ENCODE peak calls at places on chromosomes 16 and 17, in ten cellular contexts. One of them, this sample, is unnamed.
A peak's percentile ranks its signal among the peaks of the same experiment; 100 is the strongest.

GRCh38 chr17:1972429-1973160 is 52.5 kb downstream of the RTN4RL1 start:
- DNase-seq in transverse colon: no peak
- DNase-seq in upper lobe of left lung: no peak
- DNase-seq in gastrocnemius medialis: no peak
- DNase-seq in A549: no peak
- DNase-seq in NB4: peak; percentile 11
- DNase-seq in stomach: no peak
- DNase-seq in lower leg skin: no peak
- DNase-seq in adrenal gland: no peak
- DNase-seq in H54: no peak
- DNase-seq in this sample: no peak

GRCh38 chr17:29557717-29558116 is 9.1 kb downstream of the ABHD15 start:
- DNase-seq in transverse colon: no peak
- DNase-seq in upper lobe of left lung: no peak
- DNase-seq in gastrocnemius medialis: no peak
- DNase-seq in A549: no peak
- DNase-seq in NB4: no peak
- DNase-seq in stomach: no peak
- DNase-seq in lower leg skin: no peak
- DNase-seq in adrenal gland: no peak
- DNase-seq in H54: no peak
- DNase-seq in this sample: no peak

GRCh38 chr17:33494156-33494555 is 201.1 kb upstream of the ASIC2 start:
- DNase-seq in transverse colon: no peak
- DNase-seq in upper lobe of left lung: no peak
- DNase-seq in gastrocnemius medialis: no peak
- DNase-seq in A549: no peak
- DNase-seq in NB4: no peak
- DNase-seq in stomach: no peak
- DNase-seq in lower leg skin: no peak
- DNase-seq in adrenal gland: peak; percentile 30
- DNase-seq in H54: no peak
- DNase-seq in this sample: no peak

GRCh38 chr17:45775576-45776011 is 8.5 kb upstream of the CRHR1 start:
- DNase-seq in transverse colon: peak; percentile 18
- DNase-seq in upper lobe of left lung: peak; percentile 75
- DNase-seq in gastrocnemius medialis: no peak
- DNase-seq in A549: no peak
- DNase-seq in NB4: no peak
- DNase-seq in stomach: peak; percentile 86
- DNase-seq in lower leg skin: no peak
- DNase-seq in adrenal gland: peak; percentile 80
- DNase-seq in H54: no peak
- DNase-seq in this sample: no peak

GRCh38 chr17:79294459-79295071 is 219.9 kb downstream of the ENGASE start:
- DNase-seq in transverse colon: peak; percentile 48
- DNase-seq in upper lobe of left lung: peak; percentile 83
- DNase-seq in gastrocnemius medialis: no peak
- DNase-seq in A549: peak; percentile 49
- DNase-seq in NB4: peak; percentile 56
- DNase-seq in stomach: peak; percentile 57
- DNase-seq in lower leg skin: no peak
- DNase-seq in adrenal gland: peak; percentile 73
- DNase-seq in H54: no peak
- DNase-seq in this sample: peak; percentile 51

GRCh38 chr17:35212668-35213067 is 18.5 kb upstream of the SLC35G3 start:
- DNase-seq in transverse colon: no peak
- DNase-seq in upper lobe of left lung: no peak
- DNase-seq in gastrocnemius medialis: no peak
- DNase-seq in A549: no peak
- DNase-seq in NB4: no peak
- DNase-seq in stomach: no peak
- DNase-seq in lower leg skin: no peak
- DNase-seq in adrenal gland: no peak
- DNase-seq in H54: no peak
- DNase-seq in this sample: no peak

GRCh38 chr16:23877107-23878070 is 41.6 kb downstream of the PRKCB start:
- DNase-seq in transverse colon: no peak
- DNase-seq in upper lobe of left lung: no peak
- DNase-seq in gastrocnemius medialis: no peak
- DNase-seq in A549: peak; percentile 12
- DNase-seq in NB4: peak; percentile 52
- DNase-seq in stomach: no peak
- DNase-seq in lower leg skin: no peak
- DNase-seq in adrenal gland: no peak
- DNase-seq in H54: no peak
- DNase-seq in this sample: no peak

GRCh38 chr17:50269477-50270429 is 4.5 kb upstream of the TMEM92 start:
- DNase-seq in transverse colon: peak; percentile 73
- DNase-seq in upper lobe of left lung: no peak
- DNase-seq in gastrocnemius medialis: peak; percentile 15
- DNase-seq in A549: peak; percentile 79
- DNase-seq in NB4: peak; percentile 61
- DNase-seq in stomach: peak; percentile 76
- DNase-seq in lower leg skin: peak; percentile 75
- DNase-seq in adrenal gland: peak; percentile 78
- DNase-seq in H54: peak; percentile 80
- DNase-seq in this sample: peak; percentile 66

GRCh38 chr17:66485272-66485947 is 183.0 kb downstream of the PRKCA start:
- DNase-seq in transverse colon: no peak
- DNase-seq in upper lobe of left lung: no peak
- DNase-seq in gastrocnemius medialis: no peak
- DNase-seq in A549: no peak
- DNase-seq in NB4: no peak
- DNase-seq in stomach: no peak
- DNase-seq in lower leg skin: no peak
- DNase-seq in adrenal gland: no peak
- DNase-seq in H54: no peak
- DNase-seq in this sample: no peak

GRCh38 chr16:1338119-1338730 is 4.8 kb downstream of the BAIAP3 start:
- DNase-seq in transverse colon: peak; percentile 70
- DNase-seq in upper lobe of left lung: peak; percentile 79
- DNase-seq in gastrocnemius medialis: no peak
- DNase-seq in A549: peak; percentile 52
- DNase-seq in NB4: peak; percentile 28
- DNase-seq in stomach: peak; percentile 78
- DNase-seq in lower leg skin: no peak
- DNase-seq in adrenal gland: no peak
- DNase-seq in H54: no peak
- DNase-seq in this sample: peak; percentile 48

GRCh38 chr17:31224366-31224765 is 72.7 kb downstream of the OMG start:
- DNase-seq in transverse colon: no peak
- DNase-seq in upper lobe of left lung: no peak
- DNase-seq in gastrocnemius medialis: no peak
- DNase-seq in A549: no peak
- DNase-seq in NB4: no peak
- DNase-seq in stomach: no peak
- DNase-seq in lower leg skin: no peak
- DNase-seq in adrenal gland: no peak
- DNase-seq in H54: no peak
- DNase-seq in this sample: peak; percentile 34

GRCh38 chr16:17416461-17417221 is 54.1 kb downstream of the XYLT1 start:
- DNase-seq in transverse colon: peak; percentile 60
- DNase-seq in upper lobe of left lung: no peak
- DNase-seq in gastrocnemius medialis: no peak
- DNase-seq in A549: no peak
- DNase-seq in NB4: peak; percentile 90
- DNase-seq in stomach: no peak
- DNase-seq in lower leg skin: peak; percentile 39
- DNase-seq in adrenal gland: peak; percentile 56
- DNase-seq in H54: no peak
- DNase-seq in this sample: no peak

DNA sequence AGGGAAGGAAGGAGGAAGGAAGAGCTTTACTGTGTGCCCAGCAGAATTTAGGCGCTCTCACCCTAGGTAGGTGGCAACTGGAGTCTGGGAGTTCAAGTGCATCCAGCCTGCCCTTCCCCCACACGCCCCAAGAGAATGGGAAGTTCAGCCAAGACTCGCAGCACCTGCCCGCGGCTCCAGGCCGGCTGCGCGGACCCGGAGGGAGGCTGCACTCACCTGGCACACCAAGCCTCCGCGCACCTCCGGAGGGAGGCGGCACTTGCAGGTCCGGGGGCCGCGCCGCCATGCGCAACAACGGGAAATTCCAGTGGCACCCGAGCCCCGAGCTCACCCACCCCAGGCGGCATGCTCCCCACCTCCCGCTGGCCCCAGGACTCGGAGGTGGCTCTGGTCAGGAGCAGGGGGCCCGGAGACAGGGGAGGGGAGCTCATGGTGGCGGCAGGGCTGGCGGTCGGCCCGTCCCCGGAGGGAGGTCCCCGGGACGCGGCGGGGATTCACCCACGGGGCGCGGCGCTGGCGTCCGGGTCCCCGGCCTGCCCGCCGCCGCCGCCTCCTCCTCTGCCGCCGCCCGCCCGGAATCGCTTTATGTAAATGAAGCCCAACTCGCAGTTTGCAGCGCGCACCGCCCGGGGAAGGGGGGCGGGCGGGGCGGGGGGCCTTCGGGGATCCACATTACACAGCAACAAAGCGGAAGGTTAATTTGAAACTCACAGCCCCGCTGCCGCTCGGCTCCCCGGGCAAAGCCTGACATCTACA is at the start of gene ZFHX3:
- DNase-seq in transverse colon: peak; percentile 79
- DNase-seq in upper lobe of left lung: peak; percentile 94
- DNase-seq in gastrocnemius medialis: peak; percentile 81
- DNase-seq in A549: peak; percentile 73
- DNase-seq in NB4: peak; percentile 81
- DNase-seq in stomach: peak; percentile 79
- DNase-seq in lower leg skin: peak; percentile 76
- DNase-seq in adrenal gland: peak; percentile 76
- DNase-seq in H54: no peak
- DNase-seq in this sample: peak; percentile 43
- TF ChIP-seq POLR2A in transverse colon: peak; percentile 44
- TF ChIP-seq POLR2A in upper lobe of left lung: peak; percentile 43
- TF ChIP-seq POLR2A in gastrocnemius medialis: peak; percentile 78
- TF ChIP-seq POLR2A in A549: no peak
- TF ChIP-seq POLR2A in NB4: no peak
- TF ChIP-seq POLR2A in stomach: no peak
- TF ChIP-seq POLR2A in lower leg skin: no peak
- TF ChIP-seq POLR2A in adrenal gland: peak; percentile 15
- TF ChIP-seq POLR2A in H54: peak; percentile 11
- TF ChIP-seq POLR2A in this sample: no peak

GRCh38 chr17:21166599-21167265 is 40.0 kb downstream of the DHRS7B start:
- DNase-seq in transverse colon: no peak
- DNase-seq in upper lobe of left lung: no peak
- DNase-seq in gastrocnemius medialis: no peak
- DNase-seq in A549: no peak
- DNase-seq in NB4: no peak
- DNase-seq in stomach: no peak
- DNase-seq in lower leg skin: no peak
- DNase-seq in adrenal gland: no peak
- DNase-seq in H54: no peak
- DNase-seq in this sample: no peak

GRCh38 chr17:21169496-21169895 is 42.7 kb downstream of the DHRS7B start:
- DNase-seq in transverse colon: no peak
- DNase-seq in upper lobe of left lung: no peak
- DNase-seq in gastrocnemius medialis: no peak
- DNase-seq in A549: no peak
- DNase-seq in NB4: no peak
- DNase-seq in stomach: no peak
- DNase-seq in lower leg skin: no peak
- DNase-seq in adrenal gland: no peak
- DNase-seq in H54: no peak
- DNase-seq in this sample: no peak

GRCh38 chr17:21165922-21166598 is 39.3 kb downstream of the DHRS7B start:
- DNase-seq in transverse colon: no peak
- DNase-seq in upper lobe of left lung: no peak
- DNase-seq in gastrocnemius medialis: peak; percentile 69
- DNase-seq in A549: no peak
- DNase-seq in NB4: no peak
- DNase-seq in stomach: no peak
- DNase-seq in lower leg skin: no peak
- DNase-seq in adrenal gland: no peak
- DNase-seq in H54: no peak
- DNase-seq in this sample: no peak

GRCh38 chr17:21168555-21168865 is 41.7 kb downstream of the DHRS7B start:
- DNase-seq in transverse colon: no peak
- DNase-seq in upper lobe of left lung: no peak
- DNase-seq in gastrocnemius medialis: no peak
- DNase-seq in A549: no peak
- DNase-seq in NB4: no peak
- DNase-seq in stomach: no peak
- DNase-seq in lower leg skin: no peak
- DNase-seq in adrenal gland: no peak
- DNase-seq in H54: no peak
- DNase-seq in this sample: no peak

GRCh38 chr17:21167303-21167702 is 40.5 kb downstream of the DHRS7B start:
- DNase-seq in transverse colon: no peak
- DNase-seq in upper lobe of left lung: no peak
- DNase-seq in gastrocnemius medialis: peak; percentile 58
- DNase-seq in A549: no peak
- DNase-seq in NB4: no peak
- DNase-seq in stomach: no peak
- DNase-seq in lower leg skin: no peak
- DNase-seq in adrenal gland: no peak
- DNase-seq in H54: no peak
- DNase-seq in this sample: no peak
- TF ChIP-seq POLR2A in transverse colon: no peak
- TF ChIP-seq POLR2A in upper lobe of left lung: no peak
- TF ChIP-seq POLR2A in gastrocnemius medialis: peak; percentile 81
- TF ChIP-seq POLR2A in A549: no peak
- TF ChIP-seq POLR2A in NB4: no peak
- TF ChIP-seq POLR2A in stomach: no peak
- TF ChIP-seq POLR2A in lower leg skin: no peak
- TF ChIP-seq POLR2A in adrenal gland: no peak
- TF ChIP-seq POLR2A in H54: no peak
- TF ChIP-seq POLR2A in this sample: no peak

DNA sequence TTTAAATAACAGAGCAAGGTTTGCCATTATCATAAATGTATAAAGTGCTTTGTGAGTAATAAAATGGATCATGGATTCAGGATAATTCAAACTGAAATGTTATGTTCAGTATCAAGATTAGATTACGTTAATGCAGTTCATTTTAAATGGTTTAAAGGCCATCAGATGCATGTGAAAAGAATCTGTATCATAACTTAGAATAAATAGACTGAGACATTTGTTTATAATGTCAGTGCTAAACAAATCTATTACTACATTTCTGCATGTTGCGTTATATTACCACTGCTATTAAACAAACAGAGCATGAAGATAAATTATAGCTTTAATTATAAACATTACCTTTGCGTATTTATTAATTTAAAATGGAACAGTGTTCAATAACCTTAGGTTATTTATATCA is 160.2 kb downstream of the TOX3 start:
- DNase-seq in transverse colon: no peak
- DNase-seq in upper lobe of left lung: no peak
- DNase-seq in gastrocnemius medialis: no peak
- DNase-seq in A549: no peak
- DNase-seq in NB4: no peak
- DNase-seq in stomach: no peak
- DNase-seq in lower leg skin: no peak
- DNase-seq in adrenal gland: no peak
- DNase-seq in H54: no peak
- DNase-seq in this sample: no peak
- TF ChIP-seq POLR2A in transverse colon: no peak
- TF ChIP-seq POLR2A in upper lobe of left lung: no peak
- TF ChIP-seq POLR2A in gastrocnemius medialis: no peak
- TF ChIP-seq POLR2A in A549: no peak
- TF ChIP-seq POLR2A in NB4: no peak
- TF ChIP-seq POLR2A in stomach: no peak
- TF ChIP-seq POLR2A in lower leg skin: no peak
- TF ChIP-seq POLR2A in adrenal gland: no peak
- TF ChIP-seq POLR2A in H54: no peak
- TF ChIP-seq POLR2A in this sample: no peak

GRCh38 chr17:38870259-38871165 is 654 bp downstream of the LASP1 start:
- DNase-seq in transverse colon: peak; percentile 83
- DNase-seq in upper lobe of left lung: peak; percentile 89
- DNase-seq in gastrocnemius medialis: peak; percentile 62
- DNase-seq in A549: peak; percentile 73
- DNase-seq in NB4: peak; percentile 90
- DNase-seq in stomach: peak; percentile 75
- DNase-seq in lower leg skin: peak; percentile 77
- DNase-seq in adrenal gland: peak; percentile 70
- DNase-seq in H54: no peak
- DNase-seq in this sample: peak; percentile 83
- TF ChIP-seq POLR2A in transverse colon: no peak
- TF ChIP-seq POLR2A in upper lobe of left lung: no peak
- TF ChIP-seq POLR2A in gastrocnemius medialis: no peak
- TF ChIP-seq POLR2A in A549: no peak
- TF ChIP-seq POLR2A in NB4: peak; percentile 33
- TF ChIP-seq POLR2A in stomach: no peak
- TF ChIP-seq POLR2A in lower leg skin: no peak
- TF ChIP-seq POLR2A in adrenal gland: no peak
- TF ChIP-seq POLR2A in H54: peak; percentile 66
- TF ChIP-seq POLR2A in this sample: peak; percentile 63